ENCODE peak calls at places on chromosomes 6 and 20, in six cellular contexts. E is A549, U is K562, O is GM12878, X is HepG2, W is upper lobe of left lung. G is an unnamed sample.

GRCh38 chr6:53662457-53662856 is 3.1 kb downstream of the KLHL31 start:
- ATAC-seq in U (no peak), X (no peak), E (no peak), W (no peak), O (no peak), G (no peak)

GRCh38 chr20:51725584-51726176 is 42.5 kb downstream of the ATP9A start:
- ATAC-seq in O (no peak), X (peak; percentile 91), E (no peak), U (no peak), W (no peak), G (no peak)

GRCh38 chr6:89323461-89324098 is 8.5 kb upstream of the GABRR2 start:
- ATAC-seq in W (no peak), O (no peak), X (peak; percentile 24), U (no peak), E (no peak), G (no peak)

GRCh38 chr6:50699086-50699886 is 14.0 kb upstream of the TFAP2D start:
- ATAC-seq in O (peak; percentile 54), E (no peak), X (no peak), W (no peak), U (peak; percentile 27), G (no peak)

GRCh38 chr6:132188865-132189264 is 212.4 kb downstream of the MOXD1 start:
- ATAC-seq in U (no peak), W (peak; percentile 44), O (no peak), X (no peak), E (no peak), G (no peak)

GRCh38 chr6:85600713-85601313 is 7.2 kb upstream of the SNX14 start:
- ATAC-seq in U (no peak), X (peak; percentile 14), W (no peak), O (no peak), E (no peak), G (no peak)

GRCh38 chr20:44176833-44177533 is 10.0 kb downstream of the JPH2 start:
- ATAC-seq in E (no peak), U (no peak), W (no peak), O (no peak), X (peak; percentile 39), G (peak; percentile 32)

GRCh38 chr6:161761966-161762365 is 488.1 kb upstream of the AGPAT4 start:
- ATAC-seq in O (no peak), E (no peak), X (no peak), W (no peak), U (no peak), G (no peak)

GRCh38 chr6:14110001-14110818 is 7.4 kb upstream of the CD83 start:
- ATAC-seq in U (peak; percentile 44), X (no peak), O (peak; percentile 75), E (no peak), W (no peak), G (no peak)

GRCh38 chr6:87675004-87675681 is 26.9 kb downstream of the AKIRIN2 start:
- ATAC-seq in U (no peak), O (no peak), W (no peak), E (no peak), X (no peak), G (no peak)
- TF ChIP-seq EP300 in U (no peak), O (no peak), W (no peak), E (no peak), X (no peak), G (no peak)

GRCh38 chr20:62622877-62623487 is 19.3 kb upstream of the SLCO4A1 start:
- ATAC-seq in X (peak; percentile 3), O (no peak), E (peak; percentile 34), W (peak; percentile 1), U (no peak), G (no peak)

GRCh38 chr20:62624325-62624690 is 18.0 kb upstream of the SLCO4A1 start:
- ATAC-seq in W (peak; percentile 30), X (peak; percentile 88), O (peak; percentile 83), U (peak; percentile 47), E (peak; percentile 26), G (no peak)

GRCh38 chr20:62624719-62625455 is 17.4 kb upstream of the SLCO4A1 start:
- ATAC-seq in U (no peak), X (no peak), E (no peak), O (no peak), W (peak; percentile 55), G (no peak)

GRCh38 chr20:62622178-62622876 is 20.0 kb upstream of the SLCO4A1 start:
- ATAC-seq in W (no peak), E (no peak), O (no peak), U (no peak), X (no peak), G (no peak)

DNA sequence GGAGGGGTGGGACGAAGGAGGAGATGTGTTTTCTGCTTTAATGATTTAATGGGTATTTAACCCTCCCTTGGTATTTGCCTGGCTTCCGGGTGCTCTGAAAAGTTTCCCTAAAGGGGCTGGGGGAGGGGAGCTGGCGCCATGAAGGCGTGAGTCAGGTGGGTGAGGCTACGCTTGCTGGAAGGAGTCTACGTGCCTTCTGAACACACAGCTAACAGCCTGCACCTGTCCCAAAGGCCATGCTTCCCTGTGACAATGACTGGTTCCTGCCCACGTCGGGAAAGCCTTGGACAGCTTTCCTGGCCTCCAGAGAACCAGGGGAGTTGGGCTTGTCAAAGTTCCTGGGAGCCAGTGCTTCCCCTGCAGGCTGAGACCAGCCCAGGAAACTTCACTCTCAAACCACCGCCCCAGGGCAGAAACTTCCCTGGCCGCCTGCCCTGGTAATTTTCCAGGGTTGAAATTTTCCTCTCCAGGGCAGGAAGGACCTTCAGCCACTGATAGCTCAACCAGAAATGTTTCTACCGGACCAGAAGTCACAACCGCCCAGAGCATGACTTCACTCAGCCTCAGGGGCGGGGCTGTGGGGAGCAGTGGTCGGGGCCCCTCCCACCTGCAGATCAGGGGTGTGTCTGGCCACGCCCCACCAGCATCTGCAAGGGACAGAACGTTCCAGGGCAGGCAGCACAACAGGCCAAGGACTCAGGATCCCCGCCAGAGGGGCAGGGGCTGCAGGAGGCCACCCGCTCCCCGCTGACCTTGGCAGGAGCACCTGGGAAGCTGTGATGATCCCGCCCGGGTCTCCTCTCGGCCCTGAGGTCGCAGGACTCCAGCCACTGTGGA is 18.6 kb upstream of the SLCO4A1 start:
- ATAC-seq in U (peak; percentile 99), W (peak; percentile 97), O (peak; percentile 95), X (peak; percentile 87), E (peak; percentile 92), G (peak; percentile 91)
- TF ChIP-seq EP300 in U (no peak), W (peak; percentile 78), O (no peak), X (peak; percentile 83), E (no peak), G (peak; percentile 44)

DNA sequence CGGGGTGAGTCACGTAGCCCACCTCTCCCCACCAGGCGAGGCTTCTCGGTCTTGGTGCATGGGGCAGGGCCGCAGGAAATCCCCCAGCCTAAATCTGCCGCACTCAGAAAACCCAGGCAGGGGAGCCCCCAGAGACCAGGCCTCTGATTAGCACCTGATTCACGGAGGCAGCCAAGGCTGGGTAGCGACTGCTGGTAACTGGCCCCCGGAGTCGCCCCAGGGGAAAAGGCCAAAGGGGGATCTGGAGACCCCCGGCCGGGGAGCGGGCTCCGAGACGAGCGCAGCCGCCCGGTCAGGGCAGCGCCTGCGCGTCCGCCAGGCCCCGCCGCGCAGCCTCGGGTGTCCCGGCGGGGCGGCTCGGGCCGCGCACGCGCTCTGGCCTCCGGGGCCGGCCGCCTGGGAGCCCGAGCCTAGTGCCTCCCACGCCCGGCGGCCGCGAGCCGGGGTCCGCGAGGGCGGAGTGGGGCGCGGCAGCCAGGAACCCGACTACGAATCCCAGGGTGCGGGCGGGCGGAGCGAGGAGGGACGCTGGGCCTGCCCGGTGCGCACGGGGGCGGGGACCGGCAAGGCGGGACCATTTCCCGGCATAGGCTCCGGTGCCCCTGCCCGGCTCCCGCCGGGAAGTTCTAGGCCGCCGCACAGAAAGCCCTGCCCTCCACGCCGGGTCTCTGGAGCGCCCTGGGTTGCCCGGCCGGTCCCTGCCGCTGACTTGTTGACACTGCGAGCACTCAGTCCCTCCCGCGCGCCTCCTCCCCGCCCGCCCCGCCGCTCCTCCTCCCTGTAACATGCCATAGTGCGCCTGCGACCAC is at the start of gene DUSP22:
- ATAC-seq in X (peak; percentile 89), W (peak; percentile 89), O (peak; percentile 45), U (peak; percentile 91), E (peak; percentile 89), G (peak; percentile 90)
- TF ChIP-seq EP300 in X (peak; percentile 22), W (no peak), O (peak; percentile 53), U (no peak), E (no peak), G (peak; percentile 14)

GRCh38 chr6:4358414-4359107 is 223.2 kb upstream of the ECI2 start:
- ATAC-seq in O (no peak), W (peak; percentile 93), E (peak; percentile 94), U (peak; percentile 86), X (peak; percentile 94), G (peak; percentile 95)
- TF ChIP-seq EP300 in O (no peak), W (no peak), E (peak; percentile 79), U (peak; percentile 70), X (peak; percentile 12), G (no peak)

DNA sequence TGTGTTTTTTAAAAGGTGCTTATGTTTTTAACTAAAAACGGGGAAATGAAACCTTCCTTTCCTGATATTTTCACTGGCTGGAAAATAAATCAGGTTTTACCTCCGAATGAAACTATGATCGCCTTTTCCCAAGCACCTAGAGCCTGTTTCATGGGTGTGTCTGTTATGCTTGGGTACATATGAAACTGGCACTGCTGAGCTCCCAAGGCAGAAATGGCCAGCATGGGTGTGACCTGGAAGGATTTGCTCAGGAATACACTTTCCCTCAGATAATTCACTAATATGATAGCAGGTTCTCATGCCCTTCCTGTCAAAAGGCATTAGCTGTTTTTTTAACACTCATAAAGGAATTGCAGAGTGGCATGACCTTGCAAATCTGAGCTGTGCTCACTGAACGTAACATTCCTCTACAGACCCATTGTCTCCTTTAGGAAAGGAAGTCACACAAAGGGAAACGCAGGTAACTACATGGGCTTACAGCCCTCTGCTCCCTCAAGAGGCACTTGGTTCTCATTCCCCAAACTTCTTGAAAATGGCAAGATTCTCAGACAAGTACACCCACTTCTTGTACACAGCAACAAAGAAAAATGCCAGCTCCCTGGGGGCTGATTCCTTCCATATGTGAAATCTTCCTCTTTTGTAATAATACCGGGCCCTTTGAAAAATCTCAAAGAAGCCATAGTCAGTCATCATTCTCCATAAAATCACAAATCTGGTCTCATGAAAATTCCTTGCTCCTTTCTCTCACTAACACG is 72.7 kb downstream of the METTL24 start:
- ATAC-seq in O (no peak), W (no peak), E (no peak), X (no peak), U (no peak), G (no peak)
- TF ChIP-seq EP300 in O (no peak), W (no peak), E (no peak), X (no peak), U (no peak), G (no peak)

GRCh38 chr6:123226398-123226797 is 230.4 kb downstream of the CLVS2 start:
- ATAC-seq in X (no peak), W (no peak), U (no peak), O (no peak), E (no peak), G (no peak)
- TF ChIP-seq EP300 in X (no peak), W (no peak), U (no peak), O (no peak), E (no peak), G (no peak)

G was measured in gastroesophageal sphincter.